ENCODE peak calls at places on chromosomes 16 and 17, in seven cellular contexts. H is suprapubic skin; K is heart left ventricle; X is heart right ventricle; Q is hepatocyte; B is adrenal gland; U is CD8-positive, alpha-beta memory T cell. S is an unnamed sample.
A peak's percentile ranks its signal among the peaks of the same experiment; 100 is the strongest.

GRCh38 chr17:71970312-71970711 is 150.5 kb upstream of the SOX9 start:
- DNase-seq in Q (peak; percentile 42), H (no peak), X (no peak), U (no peak), K (no peak), B (no peak), S (no peak)

GRCh38 chr16:89506113-89506504 is 2.1 kb upstream of the SPG7 start:
- DNase-seq in Q (no peak), K (no peak), X (no peak), H (no peak), U (no peak), B (no peak), S (no peak)

GRCh38 chr17:57853695-57854094 is 3.9 kb upstream of the MRPS23 start:
- DNase-seq in U (peak; percentile 42), H (no peak), Q (no peak), X (no peak), K (no peak), B (peak; percentile 52), S (peak; percentile 45)

GRCh38 chr17:49390548-49391324 is 23.9 kb downstream of the PHB1 start:
- DNase-seq in K (peak; percentile 68), Q (no peak), H (no peak), B (no peak), X (no peak), U (no peak), S (no peak)

GRCh38 chr16:88424536-88425230 is 28.4 kb upstream of the ZFPM1 start:
- DNase-seq in U (no peak), H (no peak), K (no peak), B (peak; percentile 46), Q (no peak), X (no peak), S (no peak)

GRCh38 chr16:27258241-27258734 is 10.3 kb downstream of the NSMCE1 start:
- DNase-seq in X (no peak), U (no peak), Q (no peak), K (no peak), B (no peak), H (no peak), S (no peak)

GRCh38 chr16:74592847-74593246 is 14.1 kb downstream of the GLG1 start:
- DNase-seq in B (no peak), U (no peak), K (no peak), H (no peak), Q (no peak), X (no peak), S (no peak)

GRCh38 chr17:82876602-82877391 is 37.0 kb upstream of the ZNF750 start:
- DNase-seq in X (peak; percentile 82), K (no peak), B (no peak), H (peak; percentile 87), Q (peak; percentile 83), U (peak; percentile 21), S (peak; percentile 75)

GRCh38 chr17:78599419-78599818 is 22.2 kb upstream of the DNAH17 start:
- DNase-seq in B (no peak), U (no peak), H (no peak), K (no peak), X (no peak), Q (no peak), S (no peak)

GRCh38 chr16:78396046-78396445 is 296.6 kb downstream of the WWOX start:
- DNase-seq in K (no peak), H (no peak), B (no peak), X (no peak), U (no peak), Q (no peak), S (no peak)

GRCh38 chr17:41048441-41048840 is 1.3 kb upstream of the KRTAP2-1 start:
- DNase-seq in K (no peak), H (no peak), Q (no peak), B (no peak), U (no peak), X (no peak), S (no peak)

GRCh38 chr16:86628614-86629013 is 50.3 kb downstream of the FOXL1 start:
- DNase-seq in H (no peak), B (no peak), X (no peak), Q (no peak), U (no peak), K (no peak), S (no peak)

GRCh38 chr16:49557070-49557446 is 183.5 kb downstream of the C16orf78 start:
- DNase-seq in Q (peak; percentile 38), U (no peak), B (no peak), K (no peak), X (no peak), H (no peak), S (no peak)

GRCh38 chr17:81036128-81036891 is 1.4 kb downstream of the BAIAP2 start:
- DNase-seq in U (no peak), K (no peak), X (no peak), B (no peak), Q (no peak), H (no peak), S (no peak)

GRCh38 chr17:33012522-33013033 is 20.9 kb downstream of the SPACA3 start:
- DNase-seq in X (no peak), B (no peak), K (no peak), U (no peak), Q (peak; percentile 77), H (no peak), S (no peak)

GRCh38 chr17:61412860-61413653 is 13.4 kb downstream of the TBX2 start:
- DNase-seq in B (no peak), X (peak; percentile 23), K (no peak), Q (peak; percentile 29), U (no peak), H (peak; percentile 65), S (no peak)

GRCh38 chr17:17403899-17404576 is 72.8 kb upstream of the MED9 start:
- DNase-seq in Q (no peak), B (no peak), X (no peak), U (peak; percentile 70), H (no peak), K (no peak), S (no peak)

GRCh38 chr17:49952912-49953497 is 16.0 kb upstream of the DLX4 start:
- DNase-seq in H (no peak), X (no peak), K (no peak), B (peak; percentile 46), Q (no peak), U (no peak), S (no peak)

GRCh38 chr17:58317421-58318064 is 11.1 kb downstream of the TSPOAP1 start:
- DNase-seq in H (peak; percentile 61), X (no peak), B (peak; percentile 40), Q (peak; percentile 65), K (peak; percentile 44), U (peak; percentile 86), S (peak; percentile 22)

GRCh38 chr17:12415031-12415430 is 250.7 kb upstream of the MYOCD start:
- DNase-seq in H (no peak), B (no peak), U (no peak), X (no peak), K (no peak), Q (peak; percentile 46), S (no peak)

DNA sequence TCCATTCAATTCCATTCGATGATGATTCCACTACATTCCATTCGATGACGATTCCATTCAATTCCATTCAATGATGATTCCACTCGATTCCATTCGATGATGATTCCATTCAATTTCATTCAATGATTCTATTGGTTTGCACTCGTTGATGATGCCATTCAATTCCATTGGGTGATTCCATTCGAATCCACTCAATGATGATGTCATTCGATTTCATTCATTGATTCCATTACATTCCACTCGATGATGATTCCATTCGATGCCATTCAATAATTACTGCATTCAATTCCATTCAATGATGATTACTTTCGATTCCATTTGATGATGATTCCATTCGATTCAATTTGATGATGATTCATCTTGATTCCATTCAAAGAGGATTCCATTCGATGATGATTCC is 1299.4 kb downstream of the TP53TG3F start:
- DNase-seq in Q (no peak), B (no peak), H (no peak), X (no peak), K (no peak), U (no peak), S (no peak)
- H3K9me3 ChIP-seq in Q (peaks cover 9% of the 10 kb centered on the region), B (no peaks in the 10 kb centered on the region), H (peaks cover 49% of the 10 kb centered on the region), X (peaks cover 98% of the 10 kb centered on the region), K (no peaks in the 10 kb centered on the region), U (peaks cover under 1% of the 10 kb centered on the region), S (no peaks in the 10 kb centered on the region)

DNA sequence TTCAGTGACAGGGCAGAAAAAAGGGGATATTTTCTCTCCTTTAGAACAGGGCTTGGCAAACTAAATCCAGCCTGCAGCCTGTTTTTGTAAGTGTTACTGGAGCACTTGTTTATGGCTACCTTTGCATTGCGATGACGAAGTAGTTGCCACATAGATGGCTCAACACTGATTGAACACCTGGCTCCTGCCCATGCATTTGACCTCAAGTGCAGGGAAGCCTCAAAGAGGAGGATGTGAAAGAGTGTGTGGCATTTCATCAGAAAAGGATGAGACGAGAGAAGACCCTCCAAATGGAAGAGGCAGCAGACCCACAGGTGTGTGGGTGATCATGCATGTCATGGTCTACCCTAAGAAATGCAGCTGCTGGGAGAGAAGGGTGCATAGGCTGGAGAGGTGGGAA is 32.7 kb upstream of the IRX5 start:
- DNase-seq in H (no peak), X (no peak), K (no peak), U (no peak), Q (no peak), B (no peak), S (no peak)
- H3K9me3 ChIP-seq in H (peaks cover 2% of the 10 kb centered on the region), X (no peaks in the 10 kb centered on the region), K (no peaks in the 10 kb centered on the region), U (no peaks in the 10 kb centered on the region), Q (no peaks in the 10 kb centered on the region), B (no peaks in the 10 kb centered on the region), S (peaks cover 2% of the 10 kb centered on the region)

DNA sequence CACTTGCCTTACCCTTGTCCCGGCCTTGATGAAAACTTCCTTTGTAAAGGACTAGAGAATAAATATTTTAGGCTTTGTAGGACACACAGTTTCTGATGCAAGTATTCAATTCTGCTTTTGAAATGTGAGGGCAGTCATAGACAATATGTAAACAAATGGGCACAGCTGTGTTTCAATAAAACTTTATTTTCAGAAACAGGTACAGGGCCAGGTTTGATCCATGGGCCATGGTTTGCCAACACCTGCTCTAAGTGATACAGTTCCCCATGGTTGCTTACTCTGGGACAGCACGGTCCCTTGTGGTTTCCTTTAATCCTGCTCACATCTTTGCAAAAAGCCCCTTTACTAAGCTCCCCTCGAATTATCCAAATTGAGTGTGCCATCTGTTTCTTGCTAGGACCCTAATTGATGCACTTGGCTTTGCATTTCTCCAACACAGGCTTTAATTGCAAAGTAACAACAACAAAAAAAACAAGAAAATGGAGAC is 37.5 kb upstream of the TOX3 start:
- DNase-seq in B (no peak), U (no peak), H (no peak), K (no peak), Q (no peak), X (no peak), S (no peak)
- H3K9me3 ChIP-seq in B (no peaks in the 10 kb centered on the region), U (no peaks in the 10 kb centered on the region), H (no peaks in the 10 kb centered on the region), K (no peaks in the 10 kb centered on the region), Q (no peaks in the 10 kb centered on the region), X (no peaks in the 10 kb centered on the region), S (no peaks in the 10 kb centered on the region)

GRCh38 chr16:57091200-57091989 is 988 bp upstream of the CPNE2 start:
- DNase-seq in B (peak; percentile 32), U (no peak), K (no peak), Q (peak; percentile 73), X (peak; percentile 36), H (no peak), S (peak; percentile 62)
- H3K9me3 ChIP-seq in B (no peaks in the 10 kb centered on the region), U (no peaks in the 10 kb centered on the region), K (no peaks in the 10 kb centered on the region), Q (no peaks in the 10 kb centered on the region), X (no peaks in the 10 kb centered on the region), H (no peaks in the 10 kb centered on the region), S (no peaks in the 10 kb centered on the region)

GRCh38 chr16:10405386-10405939 is 19.6 kb downstream of the ATF7IP2 start:
- DNase-seq in X (peak; percentile 60), B (no peak), H (no peak), Q (no peak), K (no peak), U (no peak), S (no peak)
- H3K9me3 ChIP-seq in X (peaks cover 49% of the 10 kb centered on the region), B (no peaks in the 10 kb centered on the region), H (peaks cover 23% of the 10 kb centered on the region), Q (no peaks in the 10 kb centered on the region), K (peaks cover 4% of the 10 kb centered on the region), U (peaks cover 32% of the 10 kb centered on the region), S (peaks cover 27% of the 10 kb centered on the region)

S was measured in uterus.